ENCODE peak calls at places on chromosomes 7 and 10, in nine cellular contexts. One of them, this sample, is unnamed.

GRCh38 chr7:137626469-137627067 is 220.2 kb downstream of the DGKI start:
- DNase-seq in K562: peak; percentile 87
- DNase-seq in body of pancreas: peak; percentile 48
- DNase-seq in sigmoid colon: no peak
- DNase-seq in H1: peak; percentile 85
- DNase-seq in heart left ventricle: peak; percentile 33
- DNase-seq in vagina: no peak
- DNase-seq in HepG2: peak; percentile 36
- DNase-seq in IMR-90: peak; percentile 52
- DNase-seq in this sample: no peak

GRCh38 chr7:128299109-128299514 is 44.6 kb downstream of the RBM28 start:
- DNase-seq in vagina: no peak
- DNase-seq in K562: no peak
- DNase-seq in heart left ventricle: no peak
- DNase-seq in IMR-90: no peak
- DNase-seq in H1: peak; percentile 58
- DNase-seq in HepG2: no peak
- DNase-seq in body of pancreas: no peak
- DNase-seq in sigmoid colon: no peak
- DNase-seq in this sample: no peak

GRCh38 chr7:18778594-18778993 is 283.0 kb downstream of the HDAC9 start:
- DNase-seq in heart left ventricle: no peak
- DNase-seq in body of pancreas: no peak
- DNase-seq in IMR-90: peak; percentile 63
- DNase-seq in K562: no peak
- DNase-seq in vagina: no peak
- DNase-seq in sigmoid colon: no peak
- DNase-seq in H1: no peak
- DNase-seq in HepG2: no peak
- DNase-seq in this sample: no peak

GRCh38 chr7:27157717-27158431 is 1.4 kb upstream of the HOXA7 start:
- DNase-seq in IMR-90: no peak
- DNase-seq in sigmoid colon: peak; percentile 60
- DNase-seq in H1: peak; percentile 47
- DNase-seq in HepG2: no peak
- DNase-seq in heart left ventricle: no peak
- DNase-seq in body of pancreas: no peak
- DNase-seq in K562: no peak
- DNase-seq in vagina: no peak
- DNase-seq in this sample: no peak

GRCh38 chr10:45580781-45581496 is 91.6 kb downstream of the ZFAND4 start:
- DNase-seq in HepG2: no peak
- DNase-seq in H1: no peak
- DNase-seq in K562: no peak
- DNase-seq in sigmoid colon: no peak
- DNase-seq in IMR-90: no peak
- DNase-seq in heart left ventricle: no peak
- DNase-seq in body of pancreas: peak; percentile 40
- DNase-seq in vagina: no peak
- DNase-seq in this sample: no peak

GRCh38 chr7:50359995-50360925 is 55.7 kb downstream of the IKZF1 start:
- DNase-seq in H1: no peak
- DNase-seq in IMR-90: no peak
- DNase-seq in vagina: no peak
- DNase-seq in sigmoid colon: peak; percentile 59
- DNase-seq in body of pancreas: no peak
- DNase-seq in HepG2: no peak
- DNase-seq in K562: peak; percentile 85
- DNase-seq in heart left ventricle: no peak
- DNase-seq in this sample: no peak

GRCh38 chr10:75129537-75129936 is 18.1 kb downstream of the SAMD8 start:
- DNase-seq in H1: no peak
- DNase-seq in HepG2: no peak
- DNase-seq in vagina: no peak
- DNase-seq in K562: no peak
- DNase-seq in heart left ventricle: no peak
- DNase-seq in body of pancreas: no peak
- DNase-seq in IMR-90: no peak
- DNase-seq in sigmoid colon: no peak
- DNase-seq in this sample: no peak

GRCh38 chr7:74575083-74575803 is 82.3 kb upstream of the GTF2I start:
- DNase-seq in body of pancreas: no peak
- DNase-seq in HepG2: no peak
- DNase-seq in K562: no peak
- DNase-seq in vagina: no peak
- DNase-seq in sigmoid colon: no peak
- DNase-seq in H1: no peak
- DNase-seq in IMR-90: peak; percentile 34
- DNase-seq in heart left ventricle: no peak
- DNase-seq in this sample: peak; percentile 53

GRCh38 chr10:124025152-124025551 is 68.2 kb downstream of the CHST15 start:
- DNase-seq in IMR-90: no peak
- DNase-seq in body of pancreas: no peak
- DNase-seq in sigmoid colon: no peak
- DNase-seq in H1: no peak
- DNase-seq in vagina: no peak
- DNase-seq in K562: no peak
- DNase-seq in heart left ventricle: no peak
- DNase-seq in HepG2: no peak
- DNase-seq in this sample: no peak

GRCh38 chr10:108465871-108466641 is 1301.5 kb upstream of the SORCS1 start:
- DNase-seq in body of pancreas: peak; percentile 64
- DNase-seq in sigmoid colon: peak; percentile 70
- DNase-seq in vagina: no peak
- DNase-seq in HepG2: no peak
- DNase-seq in heart left ventricle: peak; percentile 30
- DNase-seq in K562: no peak
- DNase-seq in H1: peak; percentile 69
- DNase-seq in IMR-90: no peak
- DNase-seq in this sample: peak; percentile 51

DNA sequence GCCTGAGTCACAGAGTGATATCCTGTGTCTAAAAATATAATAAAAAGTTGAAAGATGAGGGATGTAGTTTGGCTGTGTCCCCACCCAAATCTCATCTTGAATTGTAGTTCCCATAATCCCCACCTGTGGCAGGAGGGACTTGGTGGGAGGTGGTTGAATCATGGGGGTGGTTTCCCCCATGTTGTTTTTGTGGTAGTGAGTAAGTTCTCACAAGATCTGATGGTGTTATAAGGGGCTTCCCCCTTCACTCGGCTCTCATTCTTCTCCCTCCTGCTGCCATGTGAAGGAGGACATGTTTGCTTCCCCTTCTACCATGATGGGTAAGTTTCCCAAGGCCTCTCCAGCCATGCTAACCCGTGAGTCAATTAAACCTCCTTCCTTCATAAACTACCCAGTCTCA is 25.1 kb upstream of the UBE3C start:
- DNase-seq in heart left ventricle: no peak
- DNase-seq in IMR-90: no peak
- DNase-seq in body of pancreas: no peak
- DNase-seq in HepG2: no peak
- DNase-seq in vagina: no peak
- DNase-seq in H1: no peak
- DNase-seq in K562: no peak
- DNase-seq in sigmoid colon: peak; percentile 3
- DNase-seq in this sample: no peak
- H3K27me3 ChIP-seq in heart left ventricle: peaks cover 3% of the 10 kb centered on the region
- H3K27me3 ChIP-seq in IMR-90: no peaks in the 10 kb centered on the region
- H3K27me3 ChIP-seq in body of pancreas: no peaks in the 10 kb centered on the region
- H3K27me3 ChIP-seq in HepG2: peaks cover 8% of the 10 kb centered on the region
- H3K27me3 ChIP-seq in vagina: no peaks in the 10 kb centered on the region
- H3K27me3 ChIP-seq in H1: no peaks in the 10 kb centered on the region
- H3K27me3 ChIP-seq in K562: peaks cover 51% of the 10 kb centered on the region
- H3K27me3 ChIP-seq in sigmoid colon: no peaks in the 10 kb centered on the region
- H3K27me3 ChIP-seq in this sample: no peaks in the 10 kb centered on the region

GRCh38 chr10:127534511-127534910 is 14.6 kb upstream of the NPS start:
- DNase-seq in body of pancreas: no peak
- DNase-seq in heart left ventricle: no peak
- DNase-seq in HepG2: no peak
- DNase-seq in H1: no peak
- DNase-seq in K562: no peak
- DNase-seq in sigmoid colon: no peak
- DNase-seq in vagina: no peak
- DNase-seq in IMR-90: no peak
- DNase-seq in this sample: no peak
- TF ChIP-seq CTCF in body of pancreas: no peak
- TF ChIP-seq CTCF in heart left ventricle: no peak
- TF ChIP-seq CTCF in HepG2: no peak
- TF ChIP-seq CTCF in H1: no peak
- TF ChIP-seq CTCF in K562: no peak
- TF ChIP-seq CTCF in sigmoid colon: no peak
- TF ChIP-seq CTCF in vagina: no peak
- TF ChIP-seq CTCF in IMR-90: no peak
- TF ChIP-seq CTCF in this sample: no peak

GRCh38 chr7:101241015-101241363 is 3.4 kb upstream of the CLDN15 start:
- DNase-seq in K562: no peak
- DNase-seq in heart left ventricle: no peak
- DNase-seq in HepG2: no peak
- DNase-seq in vagina: no peak
- DNase-seq in body of pancreas: no peak
- DNase-seq in sigmoid colon: no peak
- DNase-seq in H1: no peak
- DNase-seq in IMR-90: no peak
- DNase-seq in this sample: no peak

GRCh38 chr7:101244385-101245146 is at the start of gene FIS1:
- DNase-seq in HepG2: peak; percentile 81
- DNase-seq in IMR-90: peak; percentile 82
- DNase-seq in sigmoid colon: peak; percentile 97
- DNase-seq in body of pancreas: peak; percentile 97
- DNase-seq in vagina: no peak
- DNase-seq in H1: peak; percentile 98
- DNase-seq in heart left ventricle: peak; percentile 96
- DNase-seq in K562: peak; percentile 91
- DNase-seq in this sample: peak; percentile 94

GRCh38 chr7:101248276-101248675 is 3.4 kb upstream of the FIS1 start:
- DNase-seq in K562: peak; percentile 13
- DNase-seq in vagina: no peak
- DNase-seq in H1: no peak
- DNase-seq in sigmoid colon: no peak
- DNase-seq in HepG2: no peak
- DNase-seq in body of pancreas: no peak
- DNase-seq in heart left ventricle: no peak
- DNase-seq in IMR-90: no peak
- DNase-seq in this sample: no peak

GRCh38 chr7:101243786-101244384 is 996 bp downstream of the FIS1 start:
- DNase-seq in heart left ventricle: no peak
- DNase-seq in K562: peak; percentile 85
- DNase-seq in IMR-90: no peak
- DNase-seq in sigmoid colon: no peak
- DNase-seq in H1: peak; percentile 87
- DNase-seq in HepG2: no peak
- DNase-seq in body of pancreas: no peak
- DNase-seq in vagina: no peak
- DNase-seq in this sample: no peak

DNA sequence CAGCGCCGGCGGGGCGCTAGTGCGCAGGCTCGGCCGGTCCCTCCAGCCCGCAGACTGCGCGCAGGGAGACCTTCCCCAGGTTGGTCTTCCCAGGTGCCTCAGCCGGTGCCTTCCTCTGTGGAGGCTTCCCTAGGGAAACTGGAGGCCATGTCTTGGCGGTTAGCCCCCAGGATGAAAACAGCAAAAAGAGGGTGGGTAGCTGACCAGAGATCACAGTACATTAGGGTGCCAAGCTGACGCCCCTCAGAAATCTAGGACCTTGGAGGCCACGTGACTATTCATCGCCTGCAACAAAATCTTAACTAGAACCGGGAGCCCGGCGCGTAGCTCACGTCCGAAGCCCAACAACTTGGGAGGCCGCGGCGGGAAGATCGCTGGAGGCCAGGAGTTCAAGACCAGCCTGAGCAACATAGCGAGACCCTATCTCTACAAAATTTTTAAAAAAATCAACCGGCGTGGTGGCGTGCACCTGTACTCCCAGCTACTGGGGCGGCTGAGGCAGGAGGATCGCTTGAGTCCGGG is 327 bp upstream of the FIS1 start:
- DNase-seq in IMR-90: no peak
- DNase-seq in HepG2: no peak
- DNase-seq in sigmoid colon: no peak
- DNase-seq in H1: no peak
- DNase-seq in body of pancreas: no peak
- DNase-seq in K562: no peak
- DNase-seq in heart left ventricle: peak; percentile 42
- DNase-seq in vagina: no peak
- DNase-seq in this sample: no peak
- TF ChIP-seq POLR2A in IMR-90: no peak
- TF ChIP-seq POLR2A in HepG2: peak; percentile 66
- TF ChIP-seq POLR2A in sigmoid colon: no peak
- TF ChIP-seq POLR2A in H1: no peak
- TF ChIP-seq POLR2A in body of pancreas: peak; percentile 41
- TF ChIP-seq POLR2A in K562: peak; percentile 70
- TF ChIP-seq POLR2A in heart left ventricle: no peak
- TF ChIP-seq POLR2A in vagina: no peak
- TF ChIP-seq POLR2A in this sample: no peak

GRCh38 chr10:49613882-49614241 is at the start of gene CHAT:
- DNase-seq in IMR-90: no peak
- DNase-seq in body of pancreas: no peak
- DNase-seq in heart left ventricle: no peak
- DNase-seq in K562: no peak
- DNase-seq in H1: peak; percentile 51
- DNase-seq in sigmoid colon: peak; percentile 26
- DNase-seq in HepG2: no peak
- DNase-seq in vagina: no peak
- DNase-seq in this sample: no peak

GRCh38 chr10:49611815-49612512 is 1.9 kb downstream of the SLC18A3 start:
- DNase-seq in K562: no peak
- DNase-seq in HepG2: no peak
- DNase-seq in sigmoid colon: peak; percentile 38
- DNase-seq in vagina: no peak
- DNase-seq in IMR-90: no peak
- DNase-seq in heart left ventricle: no peak
- DNase-seq in body of pancreas: no peak
- DNase-seq in H1: peak; percentile 58
- DNase-seq in this sample: no peak

GRCh38 chr10:49613160-49613881 is 516 bp upstream of the CHAT start:
- DNase-seq in vagina: no peak
- DNase-seq in K562: no peak
- DNase-seq in heart left ventricle: no peak
- DNase-seq in HepG2: no peak
- DNase-seq in IMR-90: no peak
- DNase-seq in H1: peak; percentile 50
- DNase-seq in sigmoid colon: peak; percentile 48
- DNase-seq in body of pancreas: no peak
- DNase-seq in this sample: no peak

GRCh38 chr10:49611166-49611814 is 1.2 kb downstream of the SLC18A3 start:
- DNase-seq in HepG2: no peak
- DNase-seq in vagina: no peak
- DNase-seq in body of pancreas: no peak
- DNase-seq in heart left ventricle: no peak
- DNase-seq in sigmoid colon: peak; percentile 52
- DNase-seq in IMR-90: no peak
- DNase-seq in K562: no peak
- DNase-seq in H1: peak; percentile 82
- DNase-seq in this sample: peak; percentile 38

GRCh38 chr10:49612513-49613159 is 1.2 kb upstream of the CHAT start:
- DNase-seq in sigmoid colon: peak; percentile 50
- DNase-seq in HepG2: peak; percentile 3
- DNase-seq in IMR-90: no peak
- DNase-seq in body of pancreas: no peak
- DNase-seq in heart left ventricle: no peak
- DNase-seq in vagina: no peak
- DNase-seq in H1: peak; percentile 87
- DNase-seq in K562: peak; percentile 69
- DNase-seq in this sample: no peak
- H3K27me3 ChIP-seq in sigmoid colon: peaks cover 46% of the 10 kb centered on the region
- H3K27me3 ChIP-seq in HepG2: peaks cover 10% of the 10 kb centered on the region
- H3K27me3 ChIP-seq in IMR-90: peaks cover 88% of the 10 kb centered on the region
- H3K27me3 ChIP-seq in body of pancreas: peaks cover 43% of the 10 kb centered on the region
- H3K27me3 ChIP-seq in heart left ventricle: peaks cover 91% of the 10 kb centered on the region
- H3K27me3 ChIP-seq in vagina: peaks cover 12% of the 10 kb centered on the region
- H3K27me3 ChIP-seq in H1: peaks cover 85% of the 10 kb centered on the region
- H3K27me3 ChIP-seq in K562: peaks cover 46% of the 10 kb centered on the region
- H3K27me3 ChIP-seq in this sample: peaks cover 7% of the 10 kb centered on the region

This sample was measured in breast epithelium.